ENCODE peak calls at places on chromosomes 5 and 9, in five cellular contexts. One of them, this sample, is unnamed.
A peak's percentile ranks its signal among the peaks of the same experiment; 100 is the strongest.

GRCh38 chr5:92930057-92930456 is 651.0 kb downstream of the NR2F1-AS1 start:
- DNase-seq in GM23338: no peak
- DNase-seq in esophagus squamous epithelium: no peak
- DNase-seq in spleen: no peak
- DNase-seq in heart right ventricle: no peak
- DNase-seq in this sample: no peak

GRCh38 chr9:129177443-129177790 is 644 bp downstream of the IER5L start:
- DNase-seq in GM23338: peak; percentile 40
- DNase-seq in esophagus squamous epithelium: no peak
- DNase-seq in spleen: no peak
- DNase-seq in heart right ventricle: no peak
- DNase-seq in this sample: no peak

GRCh38 chr5:103668281-103668680 is 105.7 kb upstream of the NUDT12 start:
- DNase-seq in GM23338: no peak
- DNase-seq in esophagus squamous epithelium: no peak
- DNase-seq in spleen: no peak
- DNase-seq in heart right ventricle: no peak
- DNase-seq in this sample: no peak

GRCh38 chr5:53006920-53007890 is 18.1 kb downstream of the ITGA2 start:
- DNase-seq in GM23338: no peak
- DNase-seq in esophagus squamous epithelium: no peak
- DNase-seq in spleen: no peak
- DNase-seq in heart right ventricle: no peak
- DNase-seq in this sample: no peak

GRCh38 chr5:59745422-59745863 is 148.1 kb downstream of the PDE4D start:
- DNase-seq in GM23338: no peak
- DNase-seq in esophagus squamous epithelium: no peak
- DNase-seq in spleen: no peak
- DNase-seq in heart right ventricle: peak; percentile 6
- DNase-seq in this sample: no peak

GRCh38 chr5:139482050-139482889 is at the start of gene STING1:
- DNase-seq in GM23338: no peak
- DNase-seq in esophagus squamous epithelium: peak; percentile 33
- DNase-seq in spleen: peak; percentile 88
- DNase-seq in heart right ventricle: peak; percentile 85
- DNase-seq in this sample: no peak

GRCh38 chr5:170747357-170747756 is 36.2 kb upstream of the GABRP start:
- DNase-seq in GM23338: no peak
- DNase-seq in esophagus squamous epithelium: no peak
- DNase-seq in spleen: no peak
- DNase-seq in heart right ventricle: peak; percentile 73
- DNase-seq in this sample: no peak

GRCh38 chr9:35616681-35617459 is 1.3 kb downstream of the CD72 start:
- DNase-seq in GM23338: peak; percentile 89
- DNase-seq in esophagus squamous epithelium: no peak
- DNase-seq in spleen: peak; percentile 94
- DNase-seq in heart right ventricle: peak; percentile 77
- DNase-seq in this sample: peak; percentile 79

GRCh38 chr5:141182248-141182647 is at the start of gene PCDHB16:
- DNase-seq in GM23338: peak; percentile 89
- DNase-seq in esophagus squamous epithelium: no peak
- DNase-seq in spleen: no peak
- DNase-seq in heart right ventricle: peak; percentile 69
- DNase-seq in this sample: no peak
- TF ChIP-seq CTCF in GM23338: peak; percentile 83
- TF ChIP-seq CTCF in esophagus squamous epithelium: no peak
- TF ChIP-seq CTCF in spleen: no peak
- TF ChIP-seq CTCF in heart right ventricle: peak; percentile 20
- TF ChIP-seq CTCF in this sample: no peak

GRCh38 chr9:91899611-91900010 is 50.4 kb downstream of the ROR2 start:
- DNase-seq in GM23338: no peak
- DNase-seq in esophagus squamous epithelium: no peak
- DNase-seq in spleen: peak; percentile 31
- DNase-seq in heart right ventricle: no peak
- DNase-seq in this sample: no peak
- H3K4me1 ChIP-seq in GM23338: peaks cover 49% of the 10 kb centered on the region
- H3K4me1 ChIP-seq in esophagus squamous epithelium: peaks cover 43% of the 10 kb centered on the region
- H3K4me1 ChIP-seq in spleen: peaks cover 12% of the 10 kb centered on the region
- H3K4me1 ChIP-seq in heart right ventricle: peaks cover 17% of the 10 kb centered on the region
- H3K4me1 ChIP-seq in this sample: no peaks in the 10 kb centered on the region

DNA sequence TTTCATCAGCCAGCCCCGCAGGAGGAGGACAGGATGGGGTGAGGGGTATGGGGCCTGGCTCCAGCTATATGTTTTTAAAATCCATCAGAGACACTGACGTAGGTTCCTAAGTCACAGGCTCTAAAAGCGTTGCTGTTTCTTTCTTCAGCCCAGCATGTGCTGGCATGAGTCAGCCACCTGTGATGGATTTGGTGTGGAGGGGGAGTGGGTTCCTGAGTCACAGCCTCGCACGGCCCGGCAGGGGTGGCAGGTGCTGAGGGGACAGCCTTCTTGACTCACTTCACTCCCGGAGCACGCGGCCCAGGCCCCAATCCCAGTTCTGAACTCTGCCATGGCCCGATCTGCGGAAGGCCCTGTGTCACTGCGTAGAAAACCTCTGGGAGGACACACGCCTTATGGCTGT is 38.8 kb upstream of the RPL26L1 start:
- DNase-seq in GM23338: no peak
- DNase-seq in esophagus squamous epithelium: no peak
- DNase-seq in spleen: no peak
- DNase-seq in heart right ventricle: no peak
- DNase-seq in this sample: no peak
- H3K36me3 ChIP-seq in GM23338: peaks cover 3% of the 10 kb centered on the region
- H3K36me3 ChIP-seq in esophagus squamous epithelium: peaks cover 95% of the 10 kb centered on the region
- H3K36me3 ChIP-seq in spleen: no peaks in the 10 kb centered on the region
- H3K36me3 ChIP-seq in heart right ventricle: no peaks in the 10 kb centered on the region
- H3K36me3 ChIP-seq in this sample: peaks cover 39% of the 10 kb centered on the region

DNA sequence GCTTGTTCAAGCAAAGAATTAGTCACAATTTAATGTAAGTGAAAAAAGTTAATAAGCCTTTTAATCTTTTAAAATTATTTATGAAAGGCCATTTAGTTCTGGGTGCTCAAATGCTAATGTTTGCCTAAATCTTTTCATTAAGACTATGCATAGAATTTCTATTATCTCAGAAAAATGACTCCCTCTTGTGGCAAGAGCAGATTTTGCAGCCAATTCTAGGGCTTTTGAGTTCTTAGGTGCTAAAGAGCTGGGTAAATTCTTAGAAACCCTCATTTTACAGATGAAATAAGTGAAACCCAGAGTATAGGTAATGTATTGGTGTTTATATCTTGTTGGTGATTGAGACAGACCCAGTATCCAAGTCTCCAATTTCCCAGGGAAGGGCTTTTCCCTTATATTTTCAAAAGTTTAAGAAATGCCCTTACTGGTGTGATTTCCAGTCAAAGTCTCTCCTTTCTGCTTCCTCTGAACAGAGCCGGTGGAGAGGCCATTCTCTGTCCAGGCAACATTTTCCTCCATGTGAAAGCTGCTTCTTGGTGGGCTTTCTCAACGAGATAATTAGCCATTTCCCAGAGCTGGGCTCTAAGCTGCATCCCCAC is 24.1 kb upstream of the PCSK5 start:
- DNase-seq in GM23338: peak; percentile 81
- DNase-seq in esophagus squamous epithelium: no peak
- DNase-seq in spleen: no peak
- DNase-seq in heart right ventricle: peak; percentile 56
- DNase-seq in this sample: peak; percentile 61
- TF ChIP-seq CTCF in GM23338: peak; percentile 93
- TF ChIP-seq CTCF in esophagus squamous epithelium: peak; percentile 33
- TF ChIP-seq CTCF in spleen: no peak
- TF ChIP-seq CTCF in heart right ventricle: peak; percentile 84
- TF ChIP-seq CTCF in this sample: peak; percentile 92

GRCh38 chr5:135883026-135883425 is 12.6 kb downstream of the IL9 start:
- DNase-seq in GM23338: no peak
- DNase-seq in esophagus squamous epithelium: no peak
- DNase-seq in spleen: no peak
- DNase-seq in heart right ventricle: no peak
- DNase-seq in this sample: no peak
- H3K4me1 ChIP-seq in GM23338: peaks cover 9% of the 10 kb centered on the region
- H3K4me1 ChIP-seq in esophagus squamous epithelium: no peaks in the 10 kb centered on the region
- H3K4me1 ChIP-seq in spleen: peaks cover 4% of the 10 kb centered on the region
- H3K4me1 ChIP-seq in heart right ventricle: no peaks in the 10 kb centered on the region
- H3K4me1 ChIP-seq in this sample: no peaks in the 10 kb centered on the region

DNA sequence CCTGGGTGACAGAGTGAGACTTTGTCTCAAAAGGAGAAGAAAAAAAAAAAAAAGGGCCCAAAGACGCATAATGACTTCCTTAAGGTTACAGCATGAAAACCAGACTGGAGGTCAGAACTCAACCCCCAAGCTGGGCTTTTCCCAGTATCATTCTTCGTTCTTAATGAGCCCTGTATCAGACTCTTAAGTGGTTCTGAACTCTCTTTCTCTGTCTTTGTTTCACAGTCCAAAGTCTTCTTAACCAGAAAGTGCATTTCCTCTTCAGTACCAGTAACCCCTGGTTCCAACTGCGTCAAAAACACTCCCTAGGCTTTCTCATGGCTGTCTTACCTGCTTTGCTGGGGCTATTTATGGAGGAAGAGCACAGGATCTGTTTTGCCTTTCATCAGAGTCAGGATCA is 38.4 kb upstream of the SHB start:
- DNase-seq in GM23338: no peak
- DNase-seq in esophagus squamous epithelium: no peak
- DNase-seq in spleen: no peak
- DNase-seq in heart right ventricle: no peak
- DNase-seq in this sample: no peak
- H3K36me3 ChIP-seq in GM23338: no peaks in the 10 kb centered on the region
- H3K36me3 ChIP-seq in esophagus squamous epithelium: no peaks in the 10 kb centered on the region
- H3K36me3 ChIP-seq in spleen: no peaks in the 10 kb centered on the region
- H3K36me3 ChIP-seq in heart right ventricle: no peaks in the 10 kb centered on the region
- H3K36me3 ChIP-seq in this sample: no peaks in the 10 kb centered on the region

This sample was measured in OCI-LY7.